ENCODE peak calls at places on chromosomes 12 and 14, in eight cellular contexts. One of them, this sample, is unnamed.
A peak's percentile ranks its signal among the peaks of the same experiment; 100 is the strongest.

GRCh38 chr12:102197789-102198188 is at the start of gene PMCH:
- DNase-seq in A549: no peak
- DNase-seq in HCT116: no peak
- DNase-seq in pancreas: no peak
- DNase-seq in upper lobe of left lung: no peak
- DNase-seq in body of pancreas: no peak
- DNase-seq in gastrocnemius medialis: no peak
- DNase-seq in Peyer's patch: no peak
- DNase-seq in this sample: peak; percentile 46

GRCh38 chr12:30822385-30823139 is 67.8 kb upstream of the CAPRIN2 start:
- DNase-seq in A549: peak; percentile 52
- DNase-seq in HCT116: no peak
- DNase-seq in pancreas: peak; percentile 78
- DNase-seq in upper lobe of left lung: peak; percentile 92
- DNase-seq in body of pancreas: peak; percentile 81
- DNase-seq in gastrocnemius medialis: no peak
- DNase-seq in Peyer's patch: peak; percentile 64
- DNase-seq in this sample: peak; percentile 52

GRCh38 chr12:51911307-51911706 is 4.0 kb downstream of the ACVRL1 start:
- DNase-seq in A549: no peak
- DNase-seq in HCT116: no peak
- DNase-seq in pancreas: no peak
- DNase-seq in upper lobe of left lung: no peak
- DNase-seq in body of pancreas: no peak
- DNase-seq in gastrocnemius medialis: no peak
- DNase-seq in Peyer's patch: no peak
- DNase-seq in this sample: no peak

GRCh38 chr12:20602671-20603402 is 92.3 kb upstream of the SLCO1C1 start:
- DNase-seq in A549: peak; percentile 83
- DNase-seq in HCT116: no peak
- DNase-seq in pancreas: no peak
- DNase-seq in upper lobe of left lung: no peak
- DNase-seq in body of pancreas: no peak
- DNase-seq in gastrocnemius medialis: no peak
- DNase-seq in Peyer's patch: no peak
- DNase-seq in this sample: peak; percentile 70

GRCh38 chr14:53149656-53150319 is 3.3 kb downstream of the DDHD1 start:
- DNase-seq in A549: no peak
- DNase-seq in HCT116: no peak
- DNase-seq in pancreas: no peak
- DNase-seq in upper lobe of left lung: no peak
- DNase-seq in body of pancreas: no peak
- DNase-seq in gastrocnemius medialis: no peak
- DNase-seq in Peyer's patch: no peak
- DNase-seq in this sample: no peak

GRCh38 chr14:52175982-52176502 is 91.5 kb upstream of the PTGDR start:
- DNase-seq in A549: no peak
- DNase-seq in HCT116: no peak
- DNase-seq in pancreas: no peak
- DNase-seq in upper lobe of left lung: no peak
- DNase-seq in body of pancreas: no peak
- DNase-seq in gastrocnemius medialis: no peak
- DNase-seq in Peyer's patch: no peak
- DNase-seq in this sample: no peak

GRCh38 chr12:46267618-46268348 is 1.1 kb downstream of the SLC38A1 start:
- DNase-seq in A549: peak; percentile 34
- DNase-seq in HCT116: no peak
- DNase-seq in pancreas: peak; percentile 39
- DNase-seq in upper lobe of left lung: peak; percentile 80
- DNase-seq in body of pancreas: peak; percentile 33
- DNase-seq in gastrocnemius medialis: no peak
- DNase-seq in Peyer's patch: no peak
- DNase-seq in this sample: no peak

GRCh38 chr14:95319312-95320075 is at the start of gene CLMN:
- DNase-seq in A549: peak; percentile 44
- DNase-seq in HCT116: peak; percentile 16
- DNase-seq in pancreas: peak; percentile 85
- DNase-seq in upper lobe of left lung: peak; percentile 91
- DNase-seq in body of pancreas: peak; percentile 74
- DNase-seq in gastrocnemius medialis: no peak
- DNase-seq in Peyer's patch: peak; percentile 65
- DNase-seq in this sample: peak; percentile 48

GRCh38 chr12:125340791-125341190 is 275.6 kb downstream of the AACS start:
- DNase-seq in A549: peak; percentile 11
- DNase-seq in HCT116: no peak
- DNase-seq in pancreas: no peak
- DNase-seq in upper lobe of left lung: no peak
- DNase-seq in body of pancreas: peak; percentile 27
- DNase-seq in gastrocnemius medialis: no peak
- DNase-seq in Peyer's patch: no peak
- DNase-seq in this sample: no peak

GRCh38 chr14:36662258-36662542 is 540 bp downstream of the PAX9 start:
- DNase-seq in A549: no peak
- DNase-seq in HCT116: no peak
- DNase-seq in pancreas: no peak
- DNase-seq in upper lobe of left lung: no peak
- DNase-seq in body of pancreas: no peak
- DNase-seq in gastrocnemius medialis: no peak
- DNase-seq in Peyer's patch: no peak
- DNase-seq in this sample: no peak

GRCh38 chr12:107133462-107133861 is 40.1 kb upstream of the CRY1 start:
- DNase-seq in A549: no peak
- DNase-seq in HCT116: no peak
- DNase-seq in pancreas: no peak
- DNase-seq in upper lobe of left lung: no peak
- DNase-seq in body of pancreas: no peak
- DNase-seq in gastrocnemius medialis: no peak
- DNase-seq in Peyer's patch: no peak
- DNase-seq in this sample: no peak

GRCh38 chr14:101110729-101111619 is 207.5 kb upstream of the RTL1 start:
- DNase-seq in A549: peak; percentile 14
- DNase-seq in HCT116: no peak
- DNase-seq in pancreas: peak; percentile 48
- DNase-seq in upper lobe of left lung: peak; percentile 52
- DNase-seq in body of pancreas: no peak
- DNase-seq in gastrocnemius medialis: no peak
- DNase-seq in Peyer's patch: no peak
- DNase-seq in this sample: no peak

GRCh38 chr12:45234134-45234865 is 18.4 kb downstream of the ANO6 start:
- DNase-seq in A549: peak; percentile 91
- DNase-seq in HCT116: peak; percentile 88
- DNase-seq in pancreas: no peak
- DNase-seq in upper lobe of left lung: no peak
- DNase-seq in body of pancreas: peak; percentile 27
- DNase-seq in gastrocnemius medialis: no peak
- DNase-seq in Peyer's patch: no peak
- DNase-seq in this sample: peak; percentile 70

GRCh38 chr14:80037349-80037748 is 174.0 kb downstream of the DIO2 start:
- DNase-seq in A549: no peak
- DNase-seq in HCT116: no peak
- DNase-seq in pancreas: no peak
- DNase-seq in upper lobe of left lung: no peak
- DNase-seq in body of pancreas: no peak
- DNase-seq in gastrocnemius medialis: no peak
- DNase-seq in Peyer's patch: no peak
- DNase-seq in this sample: no peak

GRCh38 chr12:106914796-106915634 is 40.7 kb upstream of the TMEM263 start:
- DNase-seq in A549: no peak
- DNase-seq in HCT116: no peak
- DNase-seq in pancreas: no peak
- DNase-seq in upper lobe of left lung: no peak
- DNase-seq in body of pancreas: no peak
- DNase-seq in gastrocnemius medialis: no peak
- DNase-seq in Peyer's patch: no peak
- DNase-seq in this sample: no peak

GRCh38 chr12:32894566-32894965 is 2.0 kb downstream of the PKP2 start:
- DNase-seq in A549: no peak
- DNase-seq in HCT116: no peak
- DNase-seq in pancreas: no peak
- DNase-seq in upper lobe of left lung: no peak
- DNase-seq in body of pancreas: no peak
- DNase-seq in gastrocnemius medialis: no peak
- DNase-seq in Peyer's patch: no peak
- DNase-seq in this sample: no peak

GRCh38 chr14:64501326-64502171 is 2.1 kb downstream of the ZBTB25 start:
- DNase-seq in A549: peak; percentile 53
- DNase-seq in HCT116: no peak
- DNase-seq in pancreas: no peak
- DNase-seq in upper lobe of left lung: no peak
- DNase-seq in body of pancreas: peak; percentile 53
- DNase-seq in gastrocnemius medialis: peak; percentile 58
- DNase-seq in Peyer's patch: peak; percentile 50
- DNase-seq in this sample: peak; percentile 23

DNA sequence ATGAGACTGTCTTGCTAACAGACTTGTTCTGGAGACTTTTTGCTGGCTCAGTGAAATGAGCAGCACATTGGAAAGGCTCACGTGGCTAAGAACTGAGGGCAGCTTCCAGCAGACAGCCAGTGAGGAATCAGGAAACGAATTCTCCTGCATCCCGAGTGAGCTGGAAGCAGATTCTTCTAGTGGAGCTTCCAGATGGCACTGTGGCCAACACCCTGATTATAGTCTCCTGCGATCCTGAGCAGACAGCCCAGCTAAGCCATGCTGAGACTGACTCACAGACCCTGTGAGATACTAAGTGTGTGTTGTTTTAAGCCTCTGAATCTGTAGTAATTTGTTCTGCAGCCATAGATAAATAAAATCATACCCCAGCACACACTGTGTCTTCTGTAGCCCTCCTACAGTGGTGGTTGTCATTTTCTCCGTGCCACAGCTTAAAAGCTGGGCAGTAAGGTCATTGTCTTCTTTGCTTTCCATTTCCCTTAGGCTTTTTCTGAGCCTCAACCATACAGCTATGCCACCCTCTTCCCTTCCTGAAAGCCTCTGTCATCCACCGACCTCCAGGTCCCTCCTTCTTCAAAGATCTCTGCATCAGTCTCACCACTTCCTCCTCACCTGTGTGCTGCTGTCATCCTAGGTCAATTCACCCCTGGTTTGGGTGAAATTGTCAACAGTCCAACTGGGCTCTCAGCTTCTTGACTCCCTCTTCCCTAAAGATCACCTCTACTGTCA is 15.9 kb upstream of the TSPAN9 start:
- DNase-seq in A549: no peak
- DNase-seq in HCT116: no peak
- DNase-seq in pancreas: no peak
- DNase-seq in upper lobe of left lung: no peak
- DNase-seq in body of pancreas: no peak
- DNase-seq in gastrocnemius medialis: no peak
- DNase-seq in Peyer's patch: peak; percentile 1
- DNase-seq in this sample: no peak
- H3K4me1 ChIP-seq in A549: no peaks in the 10 kb centered on the region
- H3K4me1 ChIP-seq in HCT116: peaks cover 12% of the 10 kb centered on the region
- H3K4me1 ChIP-seq in pancreas: no peaks in the 10 kb centered on the region
- H3K4me1 ChIP-seq in upper lobe of left lung: no peaks in the 10 kb centered on the region
- H3K4me1 ChIP-seq in body of pancreas: peaks cover 11% of the 10 kb centered on the region
- H3K4me1 ChIP-seq in gastrocnemius medialis: no peaks in the 10 kb centered on the region
- H3K4me1 ChIP-seq in Peyer's patch: no peaks in the 10 kb centered on the region
- H3K4me1 ChIP-seq in this sample: no peaks in the 10 kb centered on the region

GRCh38 chr12:104591272-104591940 is 134.7 kb downstream of the CHST11 start:
- DNase-seq in A549: peak; percentile 28
- DNase-seq in HCT116: no peak
- DNase-seq in pancreas: no peak
- DNase-seq in upper lobe of left lung: no peak
- DNase-seq in body of pancreas: no peak
- DNase-seq in gastrocnemius medialis: no peak
- DNase-seq in Peyer's patch: no peak
- DNase-seq in this sample: no peak
- H3K4me3 ChIP-seq in A549: no peak overlapping the region
- H3K4me3 ChIP-seq in HCT116: no peak overlapping the region
- H3K4me3 ChIP-seq in pancreas: no peak overlapping the region
- H3K4me3 ChIP-seq in upper lobe of left lung: no peak overlapping the region
- H3K4me3 ChIP-seq in body of pancreas: no peak overlapping the region
- H3K4me3 ChIP-seq in gastrocnemius medialis: no peak overlapping the region
- H3K4me3 ChIP-seq in Peyer's patch: no peak overlapping the region
- H3K4me3 ChIP-seq in this sample: no peak overlapping the region

DNA sequence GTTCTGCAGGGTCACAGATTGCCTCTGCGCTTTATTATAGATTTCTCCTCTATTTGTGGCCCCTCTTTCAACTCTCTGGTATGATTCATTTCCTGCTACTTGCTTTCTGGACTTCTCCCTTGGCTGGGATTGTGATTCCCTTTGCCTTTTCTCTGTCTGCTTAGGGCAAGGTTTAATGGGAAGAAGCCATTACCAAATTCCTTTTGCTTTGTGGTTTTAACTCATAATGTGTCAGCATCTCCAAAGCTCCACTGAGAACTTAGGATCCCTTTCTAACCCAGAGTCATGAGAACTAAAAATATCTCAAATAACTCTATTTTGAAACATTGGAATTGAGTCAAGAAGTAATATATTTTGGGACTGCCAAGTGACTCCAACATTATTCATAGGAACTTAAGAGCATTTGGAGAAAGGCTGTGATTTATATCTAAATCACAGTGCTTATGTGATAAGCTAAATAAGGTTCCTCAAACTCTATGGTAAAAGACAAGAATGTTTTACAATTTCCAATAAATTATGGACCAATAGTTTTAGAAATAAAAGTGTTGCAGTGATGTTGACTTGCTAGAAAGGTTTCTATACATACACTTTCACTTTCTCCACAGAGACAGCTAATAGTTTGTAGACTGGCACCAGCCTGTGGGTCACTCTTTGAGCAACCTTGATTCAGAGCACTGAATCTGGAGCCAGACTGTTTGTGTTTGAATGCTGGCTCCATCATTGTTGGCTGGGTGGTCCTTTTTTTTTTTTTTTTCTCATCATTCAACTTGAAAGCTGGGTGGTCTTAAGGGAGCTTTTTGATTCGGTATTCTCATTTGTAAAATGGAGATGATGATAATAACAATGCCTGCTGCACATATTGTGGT is 93.9 kb downstream of the DACT1 start:
- DNase-seq in A549: peak; percentile 69
- DNase-seq in HCT116: peak; percentile 96
- DNase-seq in pancreas: no peak
- DNase-seq in upper lobe of left lung: no peak
- DNase-seq in body of pancreas: no peak
- DNase-seq in gastrocnemius medialis: no peak
- DNase-seq in Peyer's patch: no peak
- DNase-seq in this sample: peak; percentile 95
- H3K4me1 ChIP-seq in A549: peaks cover 16% of the 10 kb centered on the region
- H3K4me1 ChIP-seq in HCT116: peaks cover 42% of the 10 kb centered on the region
- H3K4me1 ChIP-seq in pancreas: no peaks in the 10 kb centered on the region
- H3K4me1 ChIP-seq in upper lobe of left lung: no peaks in the 10 kb centered on the region
- H3K4me1 ChIP-seq in body of pancreas: peaks cover 8% of the 10 kb centered on the region
- H3K4me1 ChIP-seq in gastrocnemius medialis: peaks cover 23% of the 10 kb centered on the region
- H3K4me1 ChIP-seq in Peyer's patch: no peaks in the 10 kb centered on the region
- H3K4me1 ChIP-seq in this sample: peaks cover 29% of the 10 kb centered on the region

DNA sequence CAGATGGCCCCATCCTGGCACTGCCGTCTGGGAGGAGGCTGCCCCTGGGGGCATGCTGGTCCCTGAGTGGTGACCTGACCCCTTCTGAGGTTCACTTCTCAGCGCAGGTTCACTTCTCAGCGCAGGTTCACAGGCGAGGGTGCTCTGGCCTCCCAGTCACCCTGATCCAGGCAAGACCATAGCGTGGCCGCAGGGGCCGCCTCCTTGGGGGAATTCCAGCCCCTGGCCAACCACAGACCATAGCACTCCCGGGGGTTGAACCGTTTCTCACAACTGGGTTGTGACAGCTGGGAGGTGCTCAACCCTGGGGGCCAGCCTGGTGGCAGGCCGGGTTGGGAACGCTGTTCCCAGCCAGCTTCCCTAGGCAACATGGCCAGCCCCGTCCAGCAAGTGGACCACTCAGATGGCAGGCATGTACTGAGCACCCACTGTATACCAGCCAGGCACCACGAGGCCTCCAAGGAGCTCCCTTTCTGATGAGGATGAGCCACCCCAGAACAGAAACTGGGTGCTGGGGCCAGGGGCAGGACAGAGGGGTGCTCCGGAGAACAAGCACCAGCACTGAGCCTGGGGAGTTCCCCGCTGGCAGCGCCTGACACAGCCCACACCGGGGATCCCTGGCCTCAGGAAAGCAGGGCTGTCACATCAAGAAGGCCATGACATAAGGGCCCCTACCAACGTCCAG is 28.3 kb upstream of the ZFP36L1 start:
- DNase-seq in A549: no peak
- DNase-seq in HCT116: no peak
- DNase-seq in pancreas: no peak
- DNase-seq in upper lobe of left lung: peak; percentile 78
- DNase-seq in body of pancreas: no peak
- DNase-seq in gastrocnemius medialis: no peak
- DNase-seq in Peyer's patch: no peak
- DNase-seq in this sample: no peak
- H3K4me3 ChIP-seq in A549: no peak overlapping the region
- H3K4me3 ChIP-seq in HCT116: no peak overlapping the region
- H3K4me3 ChIP-seq in pancreas: no peak overlapping the region
- H3K4me3 ChIP-seq in upper lobe of left lung: no peak overlapping the region
- H3K4me3 ChIP-seq in body of pancreas: no peak overlapping the region
- H3K4me3 ChIP-seq in gastrocnemius medialis: no peak overlapping the region
- H3K4me3 ChIP-seq in Peyer's patch: no peak overlapping the region
- H3K4me3 ChIP-seq in this sample: no peak overlapping the region